ENCODE peak calls at places on chromosomes 12 and 14, in seven cellular contexts. One of them, this sample, is unnamed.

GRCh38 chr12:39122562-39123204 is 217.3 kb upstream of the CPNE8 start:
- DNase-seq in Calu3: no peak
- DNase-seq in NCI-H460: no peak
- DNase-seq in activated T-helper 1 cell treated with anti-CD3 and anti-CD28 coated beads, Interleukin-2, amount 50 U/mL, for 16 hours: no peak
- DNase-seq in lower lobe of right lung: no peak
- DNase-seq in HuH-7: no peak
- DNase-seq in H7: peak
- DNase-seq in this sample: no peak

GRCh38 chr14:26773906-26774593 is 176.2 kb upstream of the NOVA1 start:
- DNase-seq in Calu3: no peak
- DNase-seq in HuH-7: no peak
- DNase-seq in activated T-helper 1 cell treated with anti-CD3 and anti-CD28 coated beads, Interleukin-2, amount 50 U/mL, for 16 hours: no peak
- DNase-seq in NCI-H460: no peak
- DNase-seq in lower lobe of right lung: no peak
- DNase-seq in H7: no peak
- DNase-seq in this sample: no peak

GRCh38 chr14:61330511-61330910 is 9.1 kb downstream of the PRKCH start:
- DNase-seq in lower lobe of right lung: no peak
- DNase-seq in HuH-7: no peak
- DNase-seq in activated T-helper 1 cell treated with anti-CD3 and anti-CD28 coated beads, Interleukin-2, amount 50 U/mL, for 16 hours: no peak
- DNase-seq in Calu3: no peak
- DNase-seq in H7: no peak
- DNase-seq in NCI-H460: no peak
- DNase-seq in this sample: no peak

GRCh38 chr14:32249780-32250179 is 46.7 kb upstream of the RNU6-8 start:
- DNase-seq in Calu3: no peak
- DNase-seq in activated T-helper 1 cell treated with anti-CD3 and anti-CD28 coated beads, Interleukin-2, amount 50 U/mL, for 16 hours: no peak
- DNase-seq in NCI-H460: no peak
- DNase-seq in H7: no peak
- DNase-seq in HuH-7: no peak
- DNase-seq in lower lobe of right lung: no peak
- DNase-seq in this sample: no peak

GRCh38 chr12:58801986-58802385 is 118.3 kb downstream of the LRIG3 start:
- DNase-seq in activated T-helper 1 cell treated with anti-CD3 and anti-CD28 coated beads, Interleukin-2, amount 50 U/mL, for 16 hours: no peak
- DNase-seq in Calu3: no peak
- DNase-seq in NCI-H460: no peak
- DNase-seq in lower lobe of right lung: no peak
- DNase-seq in H7: no peak
- DNase-seq in HuH-7: no peak
- DNase-seq in this sample: no peak

GRCh38 chr12:94500831-94501567 is 41.3 kb upstream of the CEP83 start:
- DNase-seq in NCI-H460: no peak
- DNase-seq in Calu3: no peak
- DNase-seq in lower lobe of right lung: no peak
- DNase-seq in H7: no peak
- DNase-seq in HuH-7: no peak
- DNase-seq in activated T-helper 1 cell treated with anti-CD3 and anti-CD28 coated beads, Interleukin-2, amount 50 U/mL, for 16 hours: no peak
- DNase-seq in this sample: no peak

GRCh38 chr14:50821471-50822464 is 9.2 kb downstream of the NIN start:
- DNase-seq in HuH-7: no peak
- DNase-seq in activated T-helper 1 cell treated with anti-CD3 and anti-CD28 coated beads, Interleukin-2, amount 50 U/mL, for 16 hours: peak
- DNase-seq in NCI-H460: no peak
- DNase-seq in H7: no peak
- DNase-seq in Calu3: no peak
- DNase-seq in lower lobe of right lung: peak
- DNase-seq in this sample: no peak

GRCh38 chr14:92613008-92613658 is 99.6 kb downstream of the RIN3 start:
- DNase-seq in NCI-H460: peak
- DNase-seq in activated T-helper 1 cell treated with anti-CD3 and anti-CD28 coated beads, Interleukin-2, amount 50 U/mL, for 16 hours: peak
- DNase-seq in lower lobe of right lung: peak
- DNase-seq in Calu3: peak
- DNase-seq in HuH-7: peak
- DNase-seq in H7: peak
- DNase-seq in this sample: no peak

GRCh38 chr12:112525426-112525809 is 106.7 kb downstream of the PTPN11 start:
- DNase-seq in NCI-H460: no peak
- DNase-seq in lower lobe of right lung: no peak
- DNase-seq in activated T-helper 1 cell treated with anti-CD3 and anti-CD28 coated beads, Interleukin-2, amount 50 U/mL, for 16 hours: no peak
- DNase-seq in Calu3: no peak
- DNase-seq in H7: no peak
- DNase-seq in HuH-7: no peak
- DNase-seq in this sample: no peak

GRCh38 chr12:133080619-133081407 is at the start of gene ZNF140:
- DNase-seq in NCI-H460: peak
- DNase-seq in HuH-7: peak
- DNase-seq in H7: peak
- DNase-seq in Calu3: peak
- DNase-seq in lower lobe of right lung: peak
- DNase-seq in activated T-helper 1 cell treated with anti-CD3 and anti-CD28 coated beads, Interleukin-2, amount 50 U/mL, for 16 hours: peak
- DNase-seq in this sample: peak

GRCh38 chr12:69275471-69275891 is 36.1 kb downstream of the CPSF6 start:
- DNase-seq in NCI-H460: no peak
- DNase-seq in Calu3: no peak
- DNase-seq in HuH-7: no peak
- DNase-seq in activated T-helper 1 cell treated with anti-CD3 and anti-CD28 coated beads, Interleukin-2, amount 50 U/mL, for 16 hours: no peak
- DNase-seq in lower lobe of right lung: no peak
- DNase-seq in H7: no peak
- DNase-seq in this sample: no peak

GRCh38 chr12:100920493-100920892 is 125.9 kb downstream of the ANO4 start:
- DNase-seq in activated T-helper 1 cell treated with anti-CD3 and anti-CD28 coated beads, Interleukin-2, amount 50 U/mL, for 16 hours: no peak
- DNase-seq in Calu3: no peak
- DNase-seq in H7: no peak
- DNase-seq in NCI-H460: no peak
- DNase-seq in HuH-7: no peak
- DNase-seq in lower lobe of right lung: no peak
- DNase-seq in this sample: no peak

GRCh38 chr14:78763746-78764145 is 593.6 kb downstream of the NRXN3 start:
- DNase-seq in HuH-7: no peak
- DNase-seq in Calu3: no peak
- DNase-seq in activated T-helper 1 cell treated with anti-CD3 and anti-CD28 coated beads, Interleukin-2, amount 50 U/mL, for 16 hours: no peak
- DNase-seq in lower lobe of right lung: no peak
- DNase-seq in NCI-H460: no peak
- DNase-seq in H7: no peak
- DNase-seq in this sample: no peak

GRCh38 chr14:32702571-32702970 is 236.1 kb upstream of the NPAS3 start:
- DNase-seq in lower lobe of right lung: peak
- DNase-seq in NCI-H460: no peak
- DNase-seq in Calu3: no peak
- DNase-seq in HuH-7: no peak
- DNase-seq in H7: peak
- DNase-seq in activated T-helper 1 cell treated with anti-CD3 and anti-CD28 coated beads, Interleukin-2, amount 50 U/mL, for 16 hours: no peak
- DNase-seq in this sample: peak

GRCh38 chr14:88999137-88999536 is 174.7 kb downstream of the TTC8 start:
- DNase-seq in NCI-H460: no peak
- DNase-seq in lower lobe of right lung: no peak
- DNase-seq in HuH-7: no peak
- DNase-seq in Calu3: no peak
- DNase-seq in H7: no peak
- DNase-seq in activated T-helper 1 cell treated with anti-CD3 and anti-CD28 coated beads, Interleukin-2, amount 50 U/mL, for 16 hours: no peak
- DNase-seq in this sample: no peak

GRCh38 chr12:3303410-3304136 is 187.4 kb upstream of the PRMT8 start:
- DNase-seq in H7: peak
- DNase-seq in NCI-H460: no peak
- DNase-seq in activated T-helper 1 cell treated with anti-CD3 and anti-CD28 coated beads, Interleukin-2, amount 50 U/mL, for 16 hours: no peak
- DNase-seq in HuH-7: no peak
- DNase-seq in lower lobe of right lung: no peak
- DNase-seq in Calu3: no peak
- DNase-seq in this sample: peak

GRCh38 chr14:99551034-99551922 is 52.7 kb downstream of the CCDC85C start:
- DNase-seq in Calu3: no peak
- DNase-seq in H7: no peak
- DNase-seq in activated T-helper 1 cell treated with anti-CD3 and anti-CD28 coated beads, Interleukin-2, amount 50 U/mL, for 16 hours: no peak
- DNase-seq in NCI-H460: no peak
- DNase-seq in lower lobe of right lung: no peak
- DNase-seq in HuH-7: no peak
- DNase-seq in this sample: no peak

GRCh38 chr12:52362118-52362726 is 5.1 kb downstream of the KRT85 start:
- DNase-seq in NCI-H460: no peak
- DNase-seq in H7: peak
- DNase-seq in lower lobe of right lung: no peak
- DNase-seq in activated T-helper 1 cell treated with anti-CD3 and anti-CD28 coated beads, Interleukin-2, amount 50 U/mL, for 16 hours: no peak
- DNase-seq in Calu3: no peak
- DNase-seq in HuH-7: peak
- DNase-seq in this sample: no peak

GRCh38 chr12:57181072-57181471 is 33.7 kb upstream of the LRP1-AS start:
- DNase-seq in HuH-7: no peak
- DNase-seq in Calu3: no peak
- DNase-seq in activated T-helper 1 cell treated with anti-CD3 and anti-CD28 coated beads, Interleukin-2, amount 50 U/mL, for 16 hours: no peak
- DNase-seq in lower lobe of right lung: no peak
- DNase-seq in NCI-H460: no peak
- DNase-seq in H7: no peak
- DNase-seq in this sample: no peak

GRCh38 chr12:91349451-91349850 is 166.8 kb upstream of the DCN start:
- DNase-seq in HuH-7: no peak
- DNase-seq in lower lobe of right lung: no peak
- DNase-seq in H7: no peak
- DNase-seq in NCI-H460: no peak
- DNase-seq in activated T-helper 1 cell treated with anti-CD3 and anti-CD28 coated beads, Interleukin-2, amount 50 U/mL, for 16 hours: no peak
- DNase-seq in Calu3: no peak
- DNase-seq in this sample: no peak

GRCh38 chr12:112973712-112974305 is 4.5 kb upstream of the OAS2 start:
- DNase-seq in NCI-H460: no peak
- DNase-seq in lower lobe of right lung: no peak
- DNase-seq in Calu3: no peak
- DNase-seq in H7: no peak
- DNase-seq in activated T-helper 1 cell treated with anti-CD3 and anti-CD28 coated beads, Interleukin-2, amount 50 U/mL, for 16 hours: no peak
- DNase-seq in HuH-7: no peak
- DNase-seq in this sample: no peak

GRCh38 chr14:31286456-31287293 is 79.1 kb upstream of the HECTD1 start:
- DNase-seq in NCI-H460: peak
- DNase-seq in lower lobe of right lung: no peak
- DNase-seq in Calu3: no peak
- DNase-seq in HuH-7: no peak
- DNase-seq in H7: peak
- DNase-seq in activated T-helper 1 cell treated with anti-CD3 and anti-CD28 coated beads, Interleukin-2, amount 50 U/mL, for 16 hours: no peak
- DNase-seq in this sample: no peak

GRCh38 chr12:46266382-46266791 is 2.5 kb downstream of the SLC38A1 start:
- DNase-seq in activated T-helper 1 cell treated with anti-CD3 and anti-CD28 coated beads, Interleukin-2, amount 50 U/mL, for 16 hours: no peak
- DNase-seq in Calu3: peak
- DNase-seq in HuH-7: no peak
- DNase-seq in H7: no peak
- DNase-seq in NCI-H460: peak
- DNase-seq in lower lobe of right lung: no peak
- DNase-seq in this sample: no peak

GRCh38 chr12:50234347-50234746 is 49.0 kb downstream of the LIMA1 start:
- DNase-seq in activated T-helper 1 cell treated with anti-CD3 and anti-CD28 coated beads, Interleukin-2, amount 50 U/mL, for 16 hours: no peak
- DNase-seq in HuH-7: no peak
- DNase-seq in Calu3: peak
- DNase-seq in NCI-H460: no peak
- DNase-seq in H7: no peak
- DNase-seq in lower lobe of right lung: no peak
- DNase-seq in this sample: no peak

GRCh38 chr12:80269953-80270552 is 170.7 kb downstream of the OTOGL start:
- DNase-seq in HuH-7: peak
- DNase-seq in lower lobe of right lung: no peak
- DNase-seq in NCI-H460: peak
- DNase-seq in Calu3: peak
- DNase-seq in activated T-helper 1 cell treated with anti-CD3 and anti-CD28 coated beads, Interleukin-2, amount 50 U/mL, for 16 hours: no peak
- DNase-seq in H7: no peak
- DNase-seq in this sample: peak

GRCh38 chr14:31880935-31881334 is 196.2 kb upstream of the ARHGAP5 start:
- DNase-seq in H7: no peak
- DNase-seq in lower lobe of right lung: no peak
- DNase-seq in HuH-7: no peak
- DNase-seq in activated T-helper 1 cell treated with anti-CD3 and anti-CD28 coated beads, Interleukin-2, amount 50 U/mL, for 16 hours: no peak
- DNase-seq in NCI-H460: no peak
- DNase-seq in Calu3: peak
- DNase-seq in this sample: no peak

GRCh38 chr14:71262466-71262865 is 355.2 kb downstream of the PCNX1 start:
- DNase-seq in lower lobe of right lung: no peak
- DNase-seq in activated T-helper 1 cell treated with anti-CD3 and anti-CD28 coated beads, Interleukin-2, amount 50 U/mL, for 16 hours: no peak
- DNase-seq in Calu3: no peak
- DNase-seq in NCI-H460: no peak
- DNase-seq in H7: no peak
- DNase-seq in HuH-7: no peak
- DNase-seq in this sample: no peak

GRCh38 chr12:19709889-19710288 is 270.6 kb downstream of the AEBP2 start:
- DNase-seq in Calu3: no peak
- DNase-seq in activated T-helper 1 cell treated with anti-CD3 and anti-CD28 coated beads, Interleukin-2, amount 50 U/mL, for 16 hours: no peak
- DNase-seq in NCI-H460: no peak
- DNase-seq in lower lobe of right lung: no peak
- DNase-seq in HuH-7: no peak
- DNase-seq in H7: no peak
- DNase-seq in this sample: no peak

GRCh38 chr14:32329690-32330290 is 692 bp downstream of the AKAP6 start:
- DNase-seq in H7: no peak
- DNase-seq in HuH-7: no peak
- DNase-seq in NCI-H460: no peak
- DNase-seq in lower lobe of right lung: no peak
- DNase-seq in Calu3: no peak
- DNase-seq in activated T-helper 1 cell treated with anti-CD3 and anti-CD28 coated beads, Interleukin-2, amount 50 U/mL, for 16 hours: no peak
- DNase-seq in this sample: no peak

GRCh38 chr12:62844915-62845314 is 90.0 kb downstream of the PPM1H start:
- DNase-seq in activated T-helper 1 cell treated with anti-CD3 and anti-CD28 coated beads, Interleukin-2, amount 50 U/mL, for 16 hours: no peak
- DNase-seq in Calu3: no peak
- DNase-seq in lower lobe of right lung: no peak
- DNase-seq in NCI-H460: no peak
- DNase-seq in H7: no peak
- DNase-seq in HuH-7: no peak
- DNase-seq in this sample: no peak

GRCh38 chr14:81245771-81246170 is 25.0 kb upstream of the GTF2A1 start:
- DNase-seq in Calu3: no peak
- DNase-seq in NCI-H460: no peak
- DNase-seq in lower lobe of right lung: no peak
- DNase-seq in HuH-7: no peak
- DNase-seq in activated T-helper 1 cell treated with anti-CD3 and anti-CD28 coated beads, Interleukin-2, amount 50 U/mL, for 16 hours: no peak
- DNase-seq in H7: no peak
- DNase-seq in this sample: no peak

GRCh38 chr12:117039891-117040309 is 59.3 kb downstream of the TESC start:
- DNase-seq in lower lobe of right lung: no peak
- DNase-seq in H7: peak
- DNase-seq in HuH-7: no peak
- DNase-seq in NCI-H460: no peak
- DNase-seq in Calu3: no peak
- DNase-seq in activated T-helper 1 cell treated with anti-CD3 and anti-CD28 coated beads, Interleukin-2, amount 50 U/mL, for 16 hours: no peak
- DNase-seq in this sample: no peak